ENCODE peak calls at places on chromosomes 16 and 17, in seven cellular contexts. R is left ventricle myocardium superior, Q is astrocyte of the hippocampus, J is AG10803, C is neural progenitor cell, M is iris pigment epithelial cell, F is HFFc6. X is an unnamed sample.

GRCh38 chr16:75092777-75093176 is 23.8 kb downstream of the LDHD start:
- DNase-seq in J (no peak), R (no peak), C (no peak), F (no peak), Q (no peak), M (no peak), X (no peak)

GRCh38 chr16:23160574-23160973 is 11.3 kb upstream of the USP31 start:
- DNase-seq in R (no peak), M (no peak), C (no peak), F (no peak), Q (no peak), J (no peak), X (no peak)

GRCh38 chr17:28549274-28550132 is 2.9 kb downstream of the UNC119 start:
- DNase-seq in F (no peak), J (no peak), Q (no peak), M (no peak), C (peak; percentile 85), R (no peak), X (peak; percentile 62)

GRCh38 chr17:74292495-74292894 is 18.5 kb downstream of the DNAI2 start:
- DNase-seq in F (no peak), C (no peak), Q (no peak), J (no peak), R (no peak), M (no peak), X (no peak)

GRCh38 chr16:57038151-57038550 is 48.8 kb downstream of the NLRC5 start:
- DNase-seq in Q (no peak), M (peak; percentile 75), J (peak; percentile 65), R (no peak), F (peak; percentile 64), C (no peak), X (no peak)

GRCh38 chr17:1376061-1376460 is 24.0 kb downstream of the YWHAE start:
- DNase-seq in M (no peak), Q (no peak), C (no peak), R (no peak), J (no peak), F (no peak), X (no peak)

GRCh38 chr17:3935825-3936355 is 19.6 kb upstream of the P2RX1 start:
- DNase-seq in J (peak; percentile 15), R (no peak), C (no peak), M (peak; percentile 77), F (peak; percentile 21), Q (peak; percentile 80), X (no peak)

GRCh38 chr16:4328580-4329353 is 12.9 kb downstream of the GLIS2 start:
- DNase-seq in Q (no peak), F (no peak), R (peak; percentile 61), C (no peak), M (no peak), J (no peak), X (no peak)

GRCh38 chr17:7021993-7022778 is 664 bp upstream of the BCL6B start:
- DNase-seq in R (peak; percentile 91), M (no peak), Q (peak; percentile 87), F (no peak), C (peak; percentile 92), J (peak; percentile 59), X (peak; percentile 63)

GRCh38 chr17:66306413-66306812 is 4.0 kb downstream of the PRKCA start:
- DNase-seq in F (peak; percentile 68), M (peak; percentile 78), R (no peak), Q (peak; percentile 45), J (peak; percentile 60), C (no peak), X (no peak)

GRCh38 chr16:29012913-29013641 is 28.2 kb downstream of the LAT start:
- DNase-seq in Q (no peak), F (no peak), R (no peak), M (no peak), C (no peak), J (no peak), X (peak; percentile 78)

GRCh38 chr16:75383141-75383540 is 50.2 kb downstream of the CFDP1 start:
- DNase-seq in C (no peak), Q (no peak), J (no peak), F (no peak), M (no peak), R (no peak), X (no peak)

GRCh38 chr16:68460067-68460466 is 11.8 kb upstream of the SMPD3 start:
- DNase-seq in M (no peak), R (no peak), J (no peak), Q (no peak), C (no peak), F (no peak), X (no peak)

GRCh38 chr16:76577003-76577402 is 299.8 kb downstream of the CNTNAP4 start:
- DNase-seq in R (no peak), J (no peak), Q (no peak), M (no peak), F (no peak), C (no peak), X (no peak)

GRCh38 chr16:64445649-64446048 is 676.2 kb downstream of the CDH11 start:
- DNase-seq in J (no peak), F (no peak), Q (peak; percentile 36), M (no peak), R (no peak), C (no peak), X (no peak)

GRCh38 chr17:74356640-74357465 is 4.8 kb downstream of the BTBD17 start:
- DNase-seq in F (no peak), R (no peak), Q (no peak), M (no peak), C (no peak), J (no peak), X (no peak)

GRCh38 chr17:65553646-65554567 is 7.5 kb downstream of the AXIN2 start:
- DNase-seq in M (peak; percentile 5), F (no peak), R (peak; percentile 48), Q (no peak), J (peak; percentile 84), C (peak; percentile 27), X (no peak)

GRCh38 chr17:20271016-20271610 is 196.2 kb downstream of the LGALS9B start:
- DNase-seq in R (no peak), F (no peak), Q (no peak), C (no peak), M (no peak), J (no peak), X (peak; percentile 9)

GRCh38 chr16:65119905-65120341 is 1.9 kb downstream of the CDH11 start:
- DNase-seq in M (peak; percentile 56), C (peak; percentile 62), R (no peak), J (peak; percentile 86), Q (peak; percentile 70), F (peak; percentile 81), X (no peak)

GRCh38 chr17:39239640-39240314 is 14.0 kb upstream of the STAC2 start:
- DNase-seq in F (no peak), R (peak; percentile 47), M (peak; percentile 15), C (peak; percentile 81), Q (peak; percentile 56), J (no peak), X (peak; percentile 59)

GRCh38 chr17:348692-349425 is 3.7 kb downstream of the RPH3AL start:
- DNase-seq in M (no peak), F (no peak), R (no peak), J (no peak), C (peak; percentile 47), Q (no peak), X (no peak)

GRCh38 chr17:17154981-17155380 is 51.2 kb downstream of the PLD6 start:
- DNase-seq in Q (no peak), C (no peak), J (no peak), R (no peak), F (no peak), M (no peak), X (no peak)

GRCh38 chr16:73054732-73055481 is 7.0 kb upstream of the ZFHX3 start:
- DNase-seq in J (peak; percentile 69), Q (peak; percentile 57), M (peak; percentile 80), F (peak; percentile 50), R (no peak), C (no peak), X (no peak)

GRCh38 chr16:27098366-27099050 is 31.8 kb downstream of the C16orf82 start:
- DNase-seq in J (no peak), F (no peak), M (no peak), C (no peak), Q (no peak), R (no peak), X (no peak)

GRCh38 chr16:3008749-3009088 is 4.0 kb upstream of the CLDN9 start:
- DNase-seq in R (no peak), F (no peak), C (no peak), Q (no peak), J (no peak), M (no peak), X (no peak)

GRCh38 chr16:35410438-35410837 is 1951.0 kb downstream of the TP53TG3F start:
- DNase-seq in M (no peak), R (no peak), C (no peak), J (no peak), F (no peak), Q (no peak), X (no peak)

GRCh38 chr16:86389566-86390328 is 120.6 kb upstream of the FOXF1 start:
- DNase-seq in F (no peak), M (peak; percentile 85), R (no peak), Q (no peak), J (peak; percentile 65), C (no peak), X (no peak)